ENCODE peak calls at places on chromosome 5, in ten cellular contexts. F, W, D, Z, E, V, N, Q, Y and R are unnamed samples.

GRCh38 chr5:123119334-123119986 is 30.4 kb downstream of the PRDM6 start:
- DNase-seq in F (peak; percentile 72), Y (no peak), E (no peak), Q (peak; percentile 28), Z (no peak), N (peak; percentile 56), V (no peak), W (no peak), D (peak; percentile 10), R (no peak)

GRCh38 chr5:157562111-157562581 is 13.4 kb downstream of the ADAM19 start:
- DNase-seq in Q (peak; percentile 23), W (no peak), F (no peak), N (no peak), E (no peak), Z (no peak), D (no peak), V (no peak), Y (no peak), R (no peak)

GRCh38 chr5:136038635-136039034 is 9.8 kb downstream of the TGFBI start:
- DNase-seq in Z (no peak), Q (no peak), Y (no peak), N (no peak), W (no peak), E (no peak), V (no peak), F (no peak), D (no peak), R (no peak)

GRCh38 chr5:179263391-179264052 is 81.7 kb downstream of the ADAMTS2 start:
- DNase-seq in E (no peak), Q (peak; percentile 24), W (peak; percentile 80), N (no peak), F (no peak), D (no peak), V (no peak), Z (peak; percentile 3), Y (peak; percentile 37), R (no peak)

GRCh38 chr5:83563631-83564030 is 92.1 kb downstream of the VCAN start:
- DNase-seq in F (no peak), E (no peak), Z (no peak), N (no peak), Q (no peak), V (no peak), W (no peak), D (no peak), Y (no peak), R (peak; percentile 77)

GRCh38 chr5:104400941-104401340 is 838.4 kb upstream of the NUDT12 start:
- DNase-seq in Q (no peak), V (no peak), F (no peak), E (no peak), Y (no peak), N (no peak), Z (no peak), W (no peak), D (no peak), R (no peak)

GRCh38 chr5:136155769-136156168 is 23.1 kb downstream of the SMAD5 start:
- DNase-seq in Z (no peak), Y (no peak), N (no peak), W (no peak), E (no peak), V (peak; percentile 26), Q (no peak), D (no peak), F (no peak), R (no peak)

GRCh38 chr5:122492675-122493074 is 180.6 kb downstream of the SNCAIP start:
- DNase-seq in W (no peak), Q (no peak), E (no peak), D (peak; percentile 24), Z (no peak), N (no peak), F (no peak), V (no peak), Y (no peak), R (no peak)

GRCh38 chr5:43312076-43312620 is 1.1 kb downstream of the HMGCS1 start:
- DNase-seq in E (no peak), Z (no peak), Q (no peak), N (no peak), V (no peak), D (no peak), W (no peak), F (no peak), Y (no peak), R (no peak)

GRCh38 chr5:9361835-9362234 is 184.0 kb downstream of the SEMA5A start:
- DNase-seq in D (peak; percentile 6), E (peak; percentile 4), V (no peak), N (peak; percentile 8), Z (peak; percentile 60), W (no peak), Q (peak; percentile 37), Y (no peak), F (peak; percentile 86), R (peak; percentile 33)

GRCh38 chr5:38330207-38330606 is 71.8 kb downstream of the EGFLAM start:
- DNase-seq in W (no peak), V (no peak), E (no peak), D (no peak), Q (no peak), F (no peak), Z (no peak), N (no peak), Y (no peak), R (no peak)

GRCh38 chr5:52786391-52786790 is 1.3 kb upstream of the ITGA1 start:
- DNase-seq in F (no peak), V (no peak), D (no peak), Y (no peak), N (no peak), E (no peak), Q (no peak), Z (no peak), W (no peak), R (no peak)

GRCh38 chr5:43389679-43390329 is 22.4 kb downstream of the CCL28 start:
- DNase-seq in Q (peak; percentile 51), F (peak; percentile 86), W (no peak), N (peak; percentile 79), E (peak; percentile 11), V (peak; percentile 76), Z (peak; percentile 33), Y (no peak), D (peak; percentile 84), R (peak; percentile 85)

DNA sequence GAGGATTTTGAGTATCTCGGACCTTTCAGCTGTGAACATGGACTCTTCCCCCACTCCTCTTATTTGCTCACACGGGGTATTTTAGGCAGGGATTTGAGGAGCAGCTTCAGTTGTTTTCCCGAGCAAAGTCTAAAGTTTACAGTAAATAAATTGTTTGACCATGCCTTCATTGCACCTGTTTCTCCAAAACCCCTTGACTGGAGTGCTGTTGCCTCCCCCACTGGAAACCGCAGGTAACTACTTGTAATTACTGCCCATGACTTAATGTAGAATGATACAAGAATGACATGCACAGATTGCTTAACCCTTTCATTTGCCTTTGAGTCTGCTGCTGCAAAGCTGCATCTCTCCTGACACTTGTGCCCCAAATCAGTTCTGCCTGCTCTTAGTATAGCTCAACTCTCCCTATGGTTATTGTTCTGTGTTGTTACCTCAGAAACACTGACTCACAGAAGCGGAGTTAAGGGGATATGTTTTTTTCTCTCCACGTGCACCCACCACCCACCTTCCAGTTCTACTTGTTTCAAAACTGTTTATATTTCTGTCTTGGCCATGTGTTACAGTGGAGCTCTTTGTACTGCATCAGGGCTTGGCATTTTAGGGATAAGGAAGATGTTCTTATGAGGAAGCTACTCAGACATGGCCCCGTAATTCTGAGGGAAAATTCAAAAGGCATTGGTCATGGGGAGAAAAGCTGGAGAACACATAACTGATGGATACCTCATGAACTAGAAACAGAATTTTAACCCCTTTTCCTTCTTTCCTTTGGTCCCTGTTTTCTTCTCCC is 2.2 kb downstream of the ADRB2 start:
- DNase-seq in Z (no peak), E (no peak), V (no peak), Y (no peak), Q (no peak), D (no peak), W (no peak), F (no peak), N (no peak), R (no peak)
- H3K4me3 ChIP-seq in Z (no peak overlapping the region), E (peak overlapping the region; percentile 26), V (peak overlapping the region; percentile 13), Y (peak overlapping the region; percentile 68), Q (peak overlapping the region; percentile 18), D (no peak overlapping the region), W (peak overlapping the region; percentile 46), F (peak overlapping the region; percentile 42), N (no peak overlapping the region), R (peak overlapping the region; percentile 89)

GRCh38 chr5:160359816-160360215 is 10.6 kb downstream of the C1QTNF2 start:
- DNase-seq in Y (no peak), N (no peak), V (no peak), E (no peak), Z (peak; percentile 41), D (no peak), F (peak; percentile 21), Q (no peak), W (no peak), R (no peak)
- H3K4me3 ChIP-seq in Y (no peak overlapping the region), N (no peak overlapping the region), V (no peak overlapping the region), E (no peak overlapping the region), Z (no peak overlapping the region), D (no peak overlapping the region), F (no peak overlapping the region), Q (no peak overlapping the region), W (no peak overlapping the region), R (no peak overlapping the region)

GRCh38 chr5:158879993-158880392 is 219.7 kb downstream of the EBF1 start:
- DNase-seq in E (no peak), F (no peak), W (no peak), V (no peak), N (no peak), Z (no peak), Y (no peak), D (no peak), Q (no peak), R (no peak)
- H3K4me3 ChIP-seq in E (no peak overlapping the region), F (no peak overlapping the region), W (no peak overlapping the region), V (no peak overlapping the region), N (no peak overlapping the region), Z (no peak overlapping the region), Y (no peak overlapping the region), D (no peak overlapping the region), Q (no peak overlapping the region), R (no peak overlapping the region)

GRCh38 chr5:149410071-149410470 is 31.0 kb upstream of the IL17B start:
- DNase-seq in W (no peak), F (no peak), Z (no peak), V (no peak), D (no peak), N (no peak), E (no peak), Q (peak; percentile 16), Y (no peak), R (no peak)
- H3K4me3 ChIP-seq in W (peak overlapping the region; percentile 3), F (no peak overlapping the region), Z (peak overlapping the region; percentile 49), V (peak overlapping the region; percentile 94), D (no peak overlapping the region), N (no peak overlapping the region), E (no peak overlapping the region), Q (peak overlapping the region; percentile 54), Y (no peak overlapping the region), R (no peak overlapping the region)